ENCODE peak calls at places on chromosomes 1 and 21, in six cellular contexts. One of them, this sample, is unnamed.

GRCh38 chr1:189620471-189620870 is 857.2 kb downstream of the BRINP3 start:
- DNase-seq in neuronal stem cell: no peak
- DNase-seq in mesenchymal stem cell: no peak
- DNase-seq in IMR-90: no peak
- DNase-seq in H9: no peak
- DNase-seq in H1: no peak
- DNase-seq in this sample: no peak

GRCh38 chr1:35568975-35569395 is 4.1 kb upstream of the TFAP2E start:
- DNase-seq in neuronal stem cell: no peak
- DNase-seq in mesenchymal stem cell: peak
- DNase-seq in IMR-90: peak
- DNase-seq in H9: peak
- DNase-seq in H1: no peak
- DNase-seq in this sample: peak

GRCh38 chr1:81217058-81217457 is 583.7 kb upstream of the ADGRL2 start:
- DNase-seq in neuronal stem cell: no peak
- DNase-seq in mesenchymal stem cell: no peak
- DNase-seq in IMR-90: no peak
- DNase-seq in H9: no peak
- DNase-seq in H1: no peak
- DNase-seq in this sample: no peak

GRCh38 chr1:195591917-195592672 is 1016.1 kb downstream of the KCNT2 start:
- DNase-seq in neuronal stem cell: no peak
- DNase-seq in mesenchymal stem cell: peak
- DNase-seq in IMR-90: peak
- DNase-seq in H9: no peak
- DNase-seq in H1: no peak
- DNase-seq in this sample: peak

GRCh38 chr1:154407866-154408777 is 3.0 kb downstream of the IL6R start:
- DNase-seq in neuronal stem cell: no peak
- DNase-seq in mesenchymal stem cell: peak
- DNase-seq in IMR-90: peak
- DNase-seq in H9: no peak
- DNase-seq in H1: no peak
- DNase-seq in this sample: peak

GRCh38 chr1:11927866-11928592 is 1.8 kb upstream of the KIAA2013 start:
- DNase-seq in neuronal stem cell: no peak
- DNase-seq in mesenchymal stem cell: no peak
- DNase-seq in IMR-90: peak
- DNase-seq in H9: no peak
- DNase-seq in H1: no peak
- DNase-seq in this sample: no peak

GRCh38 chr1:23100074-23100748 is 68.4 kb downstream of the LUZP1 start:
- DNase-seq in neuronal stem cell: peak
- DNase-seq in mesenchymal stem cell: peak
- DNase-seq in IMR-90: peak
- DNase-seq in H9: no peak
- DNase-seq in H1: no peak
- DNase-seq in this sample: peak

GRCh38 chr1:15179485-15179883 is 25.9 kb downstream of the TMEM51 start:
- DNase-seq in neuronal stem cell: no peak
- DNase-seq in mesenchymal stem cell: no peak
- DNase-seq in IMR-90: no peak
- DNase-seq in H9: no peak
- DNase-seq in H1: no peak
- DNase-seq in this sample: no peak

GRCh38 chr1:165875171-165875570 is 47.8 kb downstream of the UCK2 start:
- DNase-seq in neuronal stem cell: no peak
- DNase-seq in mesenchymal stem cell: no peak
- DNase-seq in IMR-90: no peak
- DNase-seq in H9: no peak
- DNase-seq in H1: no peak
- DNase-seq in this sample: no peak

GRCh38 chr21:35400233-35400939 is 351.3 kb upstream of the RUNX1 start:
- DNase-seq in neuronal stem cell: peak
- DNase-seq in mesenchymal stem cell: peak
- DNase-seq in IMR-90: peak
- DNase-seq in H9: no peak
- DNase-seq in H1: peak
- DNase-seq in this sample: peak

GRCh38 chr1:220990417-220991337 is 111.4 kb downstream of the HLX start:
- DNase-seq in neuronal stem cell: no peak
- DNase-seq in mesenchymal stem cell: peak
- DNase-seq in IMR-90: peak
- DNase-seq in H9: no peak
- DNase-seq in H1: no peak
- DNase-seq in this sample: peak

GRCh38 chr21:29130234-29130993 is at the start of gene MAP3K7CL:
- DNase-seq in neuronal stem cell: no peak
- DNase-seq in mesenchymal stem cell: peak
- DNase-seq in IMR-90: peak
- DNase-seq in H9: no peak
- DNase-seq in H1: no peak
- DNase-seq in this sample: peak

GRCh38 chr1:5960336-5960735 is 31.9 kb downstream of the NPHP4 start:
- DNase-seq in neuronal stem cell: no peak
- DNase-seq in mesenchymal stem cell: no peak
- DNase-seq in IMR-90: no peak
- DNase-seq in H9: no peak
- DNase-seq in H1: no peak
- DNase-seq in this sample: no peak

GRCh38 chr1:155329980-155330598 is 9.4 kb downstream of the RUSC1 start:
- DNase-seq in neuronal stem cell: no peak
- DNase-seq in mesenchymal stem cell: no peak
- DNase-seq in IMR-90: no peak
- DNase-seq in H9: no peak
- DNase-seq in H1: no peak
- DNase-seq in this sample: no peak

GRCh38 chr1:119721933-119722332 is 10.2 kb downstream of the PHGDH start:
- DNase-seq in neuronal stem cell: no peak
- DNase-seq in mesenchymal stem cell: no peak
- DNase-seq in IMR-90: no peak
- DNase-seq in H9: no peak
- DNase-seq in H1: no peak
- DNase-seq in this sample: no peak

GRCh38 chr1:228411548-228412430 is 4.9 kb downstream of the TRIM17 start:
- DNase-seq in neuronal stem cell: no peak
- DNase-seq in mesenchymal stem cell: no peak
- DNase-seq in IMR-90: no peak
- DNase-seq in H9: no peak
- DNase-seq in H1: no peak
- DNase-seq in this sample: no peak

GRCh38 chr1:19010995-19011696 is 54.7 kb upstream of the IFFO2 start:
- DNase-seq in neuronal stem cell: peak
- DNase-seq in mesenchymal stem cell: peak
- DNase-seq in IMR-90: peak
- DNase-seq in H9: peak
- DNase-seq in H1: peak
- DNase-seq in this sample: peak

GRCh38 chr1:58932820-58933598 is 149.2 kb upstream of the JUN start:
- DNase-seq in neuronal stem cell: no peak
- DNase-seq in mesenchymal stem cell: peak
- DNase-seq in IMR-90: peak
- DNase-seq in H9: no peak
- DNase-seq in H1: no peak
- DNase-seq in this sample: no peak

GRCh38 chr1:244919320-244920282 is 55.3 kb upstream of the HNRNPU start:
- DNase-seq in neuronal stem cell: no peak
- DNase-seq in mesenchymal stem cell: no peak
- DNase-seq in IMR-90: no peak
- DNase-seq in H9: no peak
- DNase-seq in H1: no peak
- DNase-seq in this sample: no peak

GRCh38 chr1:216119600-216119999 is 303.6 kb downstream of the USH2A start:
- DNase-seq in neuronal stem cell: no peak
- DNase-seq in mesenchymal stem cell: peak
- DNase-seq in IMR-90: peak
- DNase-seq in H9: no peak
- DNase-seq in H1: no peak
- DNase-seq in this sample: peak

GRCh38 chr1:161179698-161180097 is 2.4 kb upstream of the B4GALT3 start:
- DNase-seq in neuronal stem cell: no peak
- DNase-seq in mesenchymal stem cell: no peak
- DNase-seq in IMR-90: no peak
- DNase-seq in H9: no peak
- DNase-seq in H1: no peak
- DNase-seq in this sample: no peak

GRCh38 chr1:187836557-187836956 is 1007.8 kb downstream of the PLA2G4A start:
- DNase-seq in neuronal stem cell: no peak
- DNase-seq in mesenchymal stem cell: no peak
- DNase-seq in IMR-90: no peak
- DNase-seq in H9: no peak
- DNase-seq in H1: no peak
- DNase-seq in this sample: no peak

GRCh38 chr1:200510228-200510623 is 100.4 kb upstream of the ZNF281 start:
- DNase-seq in neuronal stem cell: peak
- DNase-seq in mesenchymal stem cell: peak
- DNase-seq in IMR-90: peak
- DNase-seq in H9: peak
- DNase-seq in H1: no peak
- DNase-seq in this sample: peak

GRCh38 chr1:25933479-25934365 is 27.5 kb upstream of the STMN1 start:
- DNase-seq in neuronal stem cell: no peak
- DNase-seq in mesenchymal stem cell: no peak
- DNase-seq in IMR-90: no peak
- DNase-seq in H9: no peak
- DNase-seq in H1: no peak
- DNase-seq in this sample: no peak

GRCh38 chr1:25932321-25932720 is 26.1 kb upstream of the STMN1 start:
- DNase-seq in neuronal stem cell: no peak
- DNase-seq in mesenchymal stem cell: no peak
- DNase-seq in IMR-90: no peak
- DNase-seq in H9: no peak
- DNase-seq in H1: no peak
- DNase-seq in this sample: no peak

DNA sequence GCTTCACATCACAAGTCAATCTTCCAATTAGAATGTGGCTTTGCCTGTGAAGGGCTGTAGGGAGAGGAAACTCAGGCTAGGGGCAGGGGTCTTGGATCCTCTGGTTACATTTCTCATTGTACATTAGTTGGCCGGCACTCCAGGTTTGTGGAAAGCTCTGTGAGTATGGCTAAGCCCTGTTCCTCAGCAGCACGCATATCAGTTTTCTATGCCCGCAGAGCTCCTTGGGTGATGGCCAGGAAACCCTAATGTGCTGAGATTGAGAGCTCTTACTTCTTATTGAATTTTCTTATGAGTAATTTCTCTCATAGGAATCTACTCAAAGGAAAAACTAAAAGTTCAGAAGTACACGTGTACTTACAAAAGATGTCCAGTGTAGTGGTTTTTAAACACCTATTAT is 30.7 kb upstream of the STMN1 start:
- DNase-seq in neuronal stem cell: no peak
- DNase-seq in mesenchymal stem cell: no peak
- DNase-seq in IMR-90: no peak
- DNase-seq in H9: no peak
- DNase-seq in H1: no peak
- DNase-seq in this sample: no peak
- H2BK15ac ChIP-seq in neuronal stem cell: no peak
- H2BK15ac ChIP-seq in mesenchymal stem cell: no peak
- H2BK15ac ChIP-seq in IMR-90: no peak
- H2BK15ac ChIP-seq in H9: no peak
- H2BK15ac ChIP-seq in H1: no peak
- H2BK15ac ChIP-seq in this sample: no peak

GRCh38 chr1:205279986-205280385 is 41.6 kb downstream of the NUAK2 start:
- DNase-seq in neuronal stem cell: no peak
- DNase-seq in mesenchymal stem cell: no peak
- DNase-seq in IMR-90: no peak
- DNase-seq in H9: no peak
- DNase-seq in H1: no peak
- DNase-seq in this sample: no peak
- H2AK5ac ChIP-seq in neuronal stem cell: no peak
- H2AK5ac ChIP-seq in mesenchymal stem cell: peak
- H2AK5ac ChIP-seq in IMR-90: peak
- H2AK5ac ChIP-seq in H9: no peak
- H2AK5ac ChIP-seq in H1: peak
- H2AK5ac ChIP-seq in this sample: no peak

DNA sequence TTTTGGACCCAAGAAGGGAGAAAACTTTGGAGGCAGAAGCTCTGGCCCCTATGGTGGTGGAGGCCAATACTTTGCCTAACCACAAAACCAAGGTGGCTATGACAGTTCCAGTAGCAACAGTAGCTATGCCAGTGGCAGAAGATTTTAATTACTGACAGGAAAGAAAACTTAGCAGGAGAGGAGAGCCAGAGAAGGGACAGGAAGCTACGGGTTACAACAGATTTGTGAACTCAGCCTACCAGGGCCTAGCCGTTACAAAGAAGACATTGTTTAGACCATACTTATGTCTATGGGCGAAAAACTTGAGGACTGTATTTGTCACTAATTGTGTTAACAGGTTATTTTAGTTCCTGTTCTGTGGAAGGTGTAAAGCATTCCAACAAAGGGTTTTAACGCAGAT is 10.4 kb upstream of the ACOT11 start:
- DNase-seq in neuronal stem cell: no peak
- DNase-seq in mesenchymal stem cell: no peak
- DNase-seq in IMR-90: no peak
- DNase-seq in H9: no peak
- DNase-seq in H1: no peak
- DNase-seq in this sample: no peak
- H2BK15ac ChIP-seq in neuronal stem cell: no peak
- H2BK15ac ChIP-seq in mesenchymal stem cell: no peak
- H2BK15ac ChIP-seq in IMR-90: no peak
- H2BK15ac ChIP-seq in H9: no peak
- H2BK15ac ChIP-seq in H1: no peak
- H2BK15ac ChIP-seq in this sample: no peak

DNA sequence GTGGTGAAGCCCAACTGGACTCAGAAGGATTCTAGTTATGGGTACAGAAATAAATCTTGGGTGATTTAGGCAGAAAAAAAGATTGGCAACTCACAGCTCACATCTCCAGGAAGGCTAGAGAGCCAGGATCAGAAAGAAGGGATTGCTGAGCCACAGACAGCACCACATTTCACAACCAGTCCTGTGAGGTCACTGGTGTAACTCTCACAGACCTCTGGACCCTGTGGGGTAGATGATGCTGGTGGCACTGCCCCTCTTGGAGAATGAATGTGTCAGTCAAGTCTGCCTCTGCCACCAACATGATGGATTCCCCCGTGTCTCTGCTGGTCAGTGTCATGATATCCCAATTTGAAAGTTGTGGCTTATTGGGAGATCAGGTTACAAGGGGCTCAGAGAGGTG is 70.9 kb upstream of the HMCN1 start:
- DNase-seq in neuronal stem cell: no peak
- DNase-seq in mesenchymal stem cell: no peak
- DNase-seq in IMR-90: no peak
- DNase-seq in H9: no peak
- DNase-seq in H1: no peak
- DNase-seq in this sample: no peak
- H2AK5ac ChIP-seq in neuronal stem cell: no peak
- H2AK5ac ChIP-seq in mesenchymal stem cell: peak
- H2AK5ac ChIP-seq in IMR-90: no peak
- H2AK5ac ChIP-seq in H9: no peak
- H2AK5ac ChIP-seq in H1: no peak
- H2AK5ac ChIP-seq in this sample: no peak

GRCh38 chr1:236343246-236343862 is 50.7 kb upstream of the EDARADD start:
- DNase-seq in neuronal stem cell: no peak
- DNase-seq in mesenchymal stem cell: no peak
- DNase-seq in IMR-90: no peak
- DNase-seq in H9: no peak
- DNase-seq in H1: no peak
- DNase-seq in this sample: no peak
- H2BK15ac ChIP-seq in neuronal stem cell: no peak
- H2BK15ac ChIP-seq in mesenchymal stem cell: no peak
- H2BK15ac ChIP-seq in IMR-90: no peak
- H2BK15ac ChIP-seq in H9: no peak
- H2BK15ac ChIP-seq in H1: no peak
- H2BK15ac ChIP-seq in this sample: no peak

This sample was measured in mesendoderm.